ENCODE peak calls at places on chromosomes 7 and 10, in four cellular contexts. J is K562, O is GM12878, P is GM12891. K is an unnamed sample.

GRCh38 chr7:157979631-157980340 is 607.8 kb downstream of the PTPRN2 start:
- DNase-seq in J (no peak), O (no peak), P (no peak), K (no peak)

GRCh38 chr7:146129296-146129695 is 12.7 kb downstream of the CNTNAP2 start:
- DNase-seq in J (no peak), O (no peak), P (no peak), K (no peak)

GRCh38 chr10:62627985-62628384 is 176.5 kb upstream of the ADO start:
- DNase-seq in J (no peak), O (no peak), P (no peak), K (no peak)

GRCh38 chr10:3154661-3155060 is 17.9 kb downstream of the PITRM1 start:
- DNase-seq in J (no peak), O (no peak), P (no peak), K (no peak)

GRCh38 chr10:99775850-99776249 is 6.6 kb upstream of the ABCC2 start:
- DNase-seq in J (peak), O (no peak), P (no peak), K (peak)

GRCh38 chr7:128351296-128352123 is 7.8 kb upstream of the RBM28 start:
- DNase-seq in J (no peak), O (no peak), P (no peak), K (no peak)

GRCh38 chr7:118826237-118826636 is 601.7 kb downstream of the ANKRD7 start:
- DNase-seq in J (no peak), O (no peak), P (no peak), K (no peak)

GRCh38 chr10:124740374-124741280 is 3.6 kb downstream of the FAM53B start:
- DNase-seq in J (no peak), O (no peak), P (no peak), K (no peak)

GRCh38 chr10:67735430-67735829 is 39.4 kb upstream of the CTNNA3 start:
- DNase-seq in J (no peak), O (no peak), P (no peak), K (no peak)

GRCh38 chr7:44448922-44449321 is 41.5 kb downstream of the NUDCD3 start:
- DNase-seq in J (no peak), O (no peak), P (no peak), K (no peak)

GRCh38 chr10:4678951-4679671 is 146.9 kb upstream of the AKR1E2 start:
- DNase-seq in J (no peak), O (no peak), P (no peak), K (no peak)

GRCh38 chr10:18235477-18235876 is 95.3 kb downstream of the CACNB2 start:
- DNase-seq in J (no peak), O (no peak), P (no peak), K (no peak)

GRCh38 chr10:4459531-4459930 is 366.5 kb upstream of the AKR1E2 start:
- DNase-seq in J (no peak), O (no peak), P (no peak), K (no peak)

GRCh38 chr10:92177546-92177945 is 113.3 kb downstream of the CPEB3 start:
- DNase-seq in J (no peak), O (no peak), P (no peak), K (no peak)

GRCh38 chr7:28355553-28356319 is 56.6 kb upstream of the CREB5 start:
- DNase-seq in J (no peak), O (no peak), P (no peak), K (no peak)

GRCh38 chr7:73906874-73907273 is 45.9 kb downstream of the TMEM270 start:
- DNase-seq in J (no peak), O (no peak), P (no peak), K (no peak)

GRCh38 chr10:119546009-119546408 is 3.5 kb upstream of the RGS10 start:
- DNase-seq in J (no peak), O (no peak), P (no peak), K (no peak)

GRCh38 chr10:32130788-32131187 is 74.6 kb upstream of the KIF5B start:
- DNase-seq in J (no peak), O (no peak), P (no peak), K (no peak)
- TF ChIP-seq SPI1 in J (no peak), O (no peak), P (no peak), K (no peak)

GRCh38 chr10:33241351-33241750 is 93.1 kb downstream of the NRP1 start:
- DNase-seq in J (no peak), O (no peak), P (no peak), K (no peak)
- TF ChIP-seq SPI1 in J (no peak), O (no peak), P (no peak), K (no peak)

GRCh38 chr7:87852306-87852705 is 23.9 kb downstream of the SLC25A40 start:
- DNase-seq in J (no peak), O (no peak), P (no peak), K (no peak)
- TF ChIP-seq SPI1 in J (no peak), O (no peak), P (no peak), K (no peak)

GRCh38 chr10:24651923-24652322 is 71.8 kb downstream of the ARHGAP21 start:
- DNase-seq in J (no peak), O (no peak), P (no peak), K (no peak)

GRCh38 chr10:24652381-24652957 is 71.2 kb downstream of the ARHGAP21 start:
- DNase-seq in J (no peak), O (peak), P (no peak), K (no peak)

GRCh38 chr10:24645784-24646183 is 77.9 kb downstream of the ARHGAP21 start:
- DNase-seq in J (peak), O (no peak), P (no peak), K (no peak)

GRCh38 chr10:24645022-24645421 is 78.7 kb downstream of the ARHGAP21 start:
- DNase-seq in J (no peak), O (no peak), P (no peak), K (no peak)

DNA sequence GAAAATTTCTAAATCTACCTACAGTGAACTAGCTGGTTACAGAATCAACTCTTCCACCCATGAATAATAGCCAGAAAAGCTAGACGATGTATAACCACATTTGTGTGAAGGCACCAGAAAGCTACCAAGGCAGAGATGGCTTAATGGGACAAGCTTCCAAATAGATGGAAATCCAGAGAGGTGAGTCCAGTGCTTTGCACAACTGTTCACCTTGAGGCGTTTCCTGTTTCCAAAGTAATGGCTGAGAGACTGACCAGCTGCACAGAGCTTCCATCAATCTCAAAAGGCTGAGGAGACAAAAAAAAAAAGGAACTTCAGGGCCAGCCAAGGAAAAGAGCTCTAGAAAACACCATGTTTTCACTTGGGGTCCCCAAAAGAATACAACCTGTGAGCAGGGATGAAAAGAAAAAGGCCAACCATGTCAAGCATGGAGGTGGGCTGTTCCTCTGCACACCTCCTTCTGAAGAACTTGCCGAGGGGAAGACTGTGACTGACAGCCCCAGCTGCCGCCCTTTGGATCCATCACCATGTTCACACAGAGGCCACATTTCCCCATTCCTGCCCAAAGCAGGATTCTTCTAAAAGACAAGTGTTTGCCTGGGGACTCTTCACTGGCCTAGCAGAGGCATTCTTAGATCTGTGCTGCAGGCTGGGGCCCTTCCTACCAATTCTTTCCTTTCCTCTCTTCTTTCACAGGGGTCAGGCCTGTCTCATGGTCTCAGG is 72.9 kb downstream of the ARHGAP21 start:
- DNase-seq in J (no peak), O (no peak), P (no peak), K (no peak)
- TF ChIP-seq SPI1 in J (no peak), O (no peak), P (no peak), K (no peak)

GRCh38 chr10:112766636-112767035 is 183.4 kb upstream of the TCF7L2 start:
- DNase-seq in J (no peak), O (no peak), P (no peak), K (no peak)

GRCh38 chr10:112767156-112767555 is 182.9 kb upstream of the TCF7L2 start:
- DNase-seq in J (no peak), O (no peak), P (no peak), K (no peak)

GRCh38 chr10:112768121-112768520 is 181.9 kb upstream of the TCF7L2 start:
- DNase-seq in J (no peak), O (no peak), P (no peak), K (no peak)

GRCh38 chr10:112763916-112764520 is 186.0 kb upstream of the TCF7L2 start:
- DNase-seq in J (no peak), O (no peak), P (no peak), K (no peak)

DNA sequence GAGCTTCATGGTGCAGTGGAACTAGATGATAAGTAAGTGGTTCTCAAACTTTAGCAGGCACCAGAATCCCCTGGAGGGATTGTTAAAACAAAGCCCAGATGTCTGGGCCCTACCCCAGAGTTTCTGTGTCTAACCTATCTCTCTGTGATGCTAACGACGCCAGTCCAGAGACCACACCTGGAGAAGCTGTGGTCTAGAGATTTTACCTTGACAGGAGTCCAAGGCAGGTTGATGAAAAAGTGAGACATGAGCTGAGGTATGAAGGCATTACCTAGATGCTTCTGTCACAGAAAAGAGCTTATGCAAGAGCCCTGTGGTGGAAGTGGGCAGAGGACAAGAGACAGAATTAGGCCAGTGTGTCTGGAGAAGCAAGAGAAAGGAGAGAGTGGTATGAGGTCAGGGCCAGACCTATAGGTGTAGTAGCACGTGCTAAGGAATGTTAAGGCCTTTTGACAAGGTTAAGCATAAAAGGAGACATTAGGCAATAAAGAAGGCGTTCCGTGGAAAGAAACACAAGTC is 184.3 kb upstream of the TCF7L2 start:
- DNase-seq in J (no peak), O (no peak), P (no peak), K (no peak)
- TF ChIP-seq SPI1 in J (no peak), O (no peak), P (no peak), K (no peak)

GRCh38 chr10:108735380-108735779 is 1187.9 kb downstream of the XPNPEP1 start:
- DNase-seq in J (no peak), O (no peak), P (no peak), K (no peak)
- TF ChIP-seq SPI1 in J (no peak), O (no peak), P (no peak), K (no peak)

GRCh38 chr7:32167256-32167655 is 97.0 kb upstream of the PDE1C start:
- DNase-seq in J (no peak), O (no peak), P (no peak), K (no peak)

GRCh38 chr7:32167815-32168214 is 97.6 kb upstream of the PDE1C start:
- DNase-seq in J (no peak), O (no peak), P (no peak), K (no peak)

GRCh38 chr7:32169236-32169635 is 99.0 kb upstream of the PDE1C start:
- DNase-seq in J (no peak), O (no peak), P (no peak), K (no peak)

GRCh38 chr7:32171248-32171647 is 101.0 kb upstream of the PDE1C start:
- DNase-seq in J (no peak), O (no peak), P (no peak), K (no peak)

GRCh38 chr7:32170838-32171237 is 100.6 kb upstream of the PDE1C start:
- DNase-seq in J (no peak), O (no peak), P (no peak), K (no peak)
- TF ChIP-seq SPI1 in J (no peak), O (no peak), P (no peak), K (no peak)

K was measured in HL-60.